ENCODE peak calls at places on chromosomes 4 and X, in ten cellular contexts. C, L, T, U, A, P, S, V, Q and M are unnamed samples.

GRCh38 chr4:137608085-137608484 is 75.8 kb upstream of the PCDH18 start:
- DNase-seq in Q (no peak), A (no peak), V (peak), T (no peak), C (no peak), P (peak), L (no peak), U (no peak), S (no peak), M (peak)

GRCh38 chrX:16785247-16786138 is 773 bp upstream of the TXLNG start:
- DNase-seq in S (peak), T (peak), C (peak), A (peak), P (no peak), V (no peak), Q (no peak), L (no peak), U (no peak), M (peak)

GRCh38 chr4:48454591-48454990 is 28.6 kb upstream of the SLC10A4 start:
- DNase-seq in P (no peak), Q (no peak), A (no peak), L (no peak), T (no peak), V (no peak), U (no peak), S (no peak), C (no peak), M (no peak)

GRCh38 chr4:82969414-82969813 is 41.2 kb downstream of the LIN54 start:
- DNase-seq in L (no peak), U (no peak), S (peak), V (no peak), T (no peak), Q (no peak), C (no peak), P (no peak), A (no peak), M (no peak)

GRCh38 chr4:125316391-125316780 is 1.6 kb downstream of the FAT4 start:
- DNase-seq in A (peak), P (peak), U (no peak), C (no peak), L (no peak), S (no peak), Q (peak), T (peak), V (no peak), M (peak)

GRCh38 chr4:170001688-170002267 is 24.4 kb downstream of the MFAP3L start:
- DNase-seq in L (no peak), P (no peak), T (no peak), C (no peak), A (no peak), U (no peak), S (no peak), Q (no peak), V (no peak), M (no peak)

GRCh38 chrX:43655151-43655676 is 885 bp upstream of the MAOA start:
- DNase-seq in C (no peak), U (peak), Q (peak), P (peak), V (no peak), L (no peak), S (no peak), A (peak), T (peak), M (peak)

GRCh38 chr4:1170805-1171305 is 1.5 kb downstream of the SPON2 start:
- DNase-seq in A (no peak), U (no peak), T (no peak), S (no peak), P (peak), L (no peak), Q (no peak), V (no peak), C (no peak), M (no peak)

GRCh38 chr4:99205104-99205979 is 13.7 kb downstream of the ADH6 start:
- DNase-seq in L (no peak), S (no peak), U (no peak), C (no peak), V (peak), P (peak), T (no peak), Q (no peak), A (peak), M (no peak)

GRCh38 chr4:156154978-156155377 is 201.3 kb upstream of the CTSO start:
- DNase-seq in T (no peak), A (no peak), V (no peak), C (no peak), Q (no peak), P (no peak), U (no peak), L (no peak), S (no peak), M (peak)

GRCh38 chr4:52958232-52958631 is 96.1 kb downstream of the RASL11B start:
- DNase-seq in Q (no peak), U (no peak), A (no peak), C (no peak), P (no peak), T (no peak), S (no peak), V (no peak), L (no peak), M (no peak)

GRCh38 chr4:86918539-86919072 is 16.2 kb upstream of the AFF1 start:
- DNase-seq in P (no peak), S (no peak), V (no peak), Q (peak), A (no peak), L (no peak), U (no peak), T (no peak), C (no peak), M (no peak)

GRCh38 chr4:74006009-74006476 is 7.6 kb upstream of the CXCL5 start:
- DNase-seq in L (no peak), Q (peak), V (no peak), A (no peak), S (no peak), P (no peak), C (no peak), T (no peak), U (no peak), M (peak)

GRCh38 chr4:1026115-1026514 is 14.7 kb downstream of the FGFRL1 start:
- DNase-seq in V (no peak), S (peak), A (no peak), C (no peak), T (no peak), Q (peak), U (peak), P (no peak), L (no peak), M (peak)

GRCh38 chr4:56728512-56728911 is 47.4 kb upstream of the HOPX start:
- DNase-seq in C (no peak), V (peak), L (no peak), Q (no peak), T (peak), S (no peak), P (peak), U (no peak), A (no peak), M (peak)

GRCh38 chr4:130668859-130669258 is 1572.9 kb downstream of the C4orf33 start:
- DNase-seq in Q (no peak), T (no peak), C (no peak), P (no peak), S (no peak), L (no peak), A (no peak), U (no peak), V (no peak), M (no peak)

GRCh38 chrX:115233497-115234219 is at the start of gene LRCH2:
- DNase-seq in Q (no peak), L (no peak), V (no peak), C (no peak), S (no peak), A (peak), P (peak), U (no peak), T (peak), M (no peak)

GRCh38 chr4:76307670-76308014 is 1.1 kb downstream of the STBD1 start:
- DNase-seq in P (no peak), U (no peak), C (no peak), A (no peak), V (no peak), T (no peak), S (no peak), L (no peak), Q (peak), M (no peak)

GRCh38 chrX:68492583-68492982 is 6.3 kb upstream of the YIPF6 start:
- DNase-seq in P (no peak), U (no peak), T (no peak), V (no peak), A (no peak), S (no peak), Q (no peak), C (no peak), L (no peak), M (no peak)

GRCh38 chr4:173038192-173038896 is 130.3 kb upstream of the GALNT7 start:
- DNase-seq in P (no peak), C (no peak), V (no peak), U (no peak), A (no peak), Q (no peak), S (no peak), L (no peak), T (peak), M (peak)

GRCh38 chrX:36898301-36898700 is 109.9 kb upstream of the FAM47C start:
- DNase-seq in C (no peak), P (no peak), V (no peak), A (no peak), S (peak), U (no peak), L (no peak), Q (peak), T (no peak), M (peak)

GRCh38 chrX:108261541-108262218 is 170.1 kb downstream of the ATG4A start:
- DNase-seq in A (no peak), L (no peak), C (no peak), S (no peak), P (no peak), Q (no peak), T (peak), U (no peak), V (peak), M (peak)

GRCh38 chr4:179164642-179165338 is 1722.6 kb upstream of the AGA start:
- DNase-seq in L (no peak), A (no peak), T (peak), Q (no peak), U (no peak), V (no peak), P (no peak), C (no peak), S (no peak), M (peak)

GRCh38 chrX:80139564-80139963 is 125.0 kb downstream of the TBX22 start:
- DNase-seq in L (no peak), P (no peak), Q (no peak), C (no peak), V (no peak), A (no peak), U (no peak), S (no peak), T (no peak), M (no peak)

GRCh38 chr4:2831611-2832308 is 11.9 kb upstream of the ADD1 start:
- DNase-seq in A (peak), Q (no peak), V (no peak), T (no peak), C (no peak), P (peak), U (no peak), L (no peak), S (no peak), M (no peak)

GRCh38 chr4:8144359-8144758 is 14.3 kb downstream of the ABLIM2 start:
- DNase-seq in S (no peak), U (no peak), A (no peak), Q (no peak), T (no peak), L (no peak), C (no peak), V (no peak), P (no peak), M (no peak)

GRCh38 chr4:169906821-169907220 is 119.4 kb downstream of the MFAP3L start:
- DNase-seq in V (no peak), U (no peak), T (no peak), L (no peak), A (no peak), P (no peak), Q (no peak), C (no peak), S (no peak), M (no peak)

GRCh38 chr4:54657556-54658313 is at the start of gene KIT:
- DNase-seq in A (peak), C (no peak), Q (no peak), P (peak), L (no peak), S (no peak), T (no peak), U (no peak), V (no peak), M (no peak)

GRCh38 chrX:55450259-55450658 is 1.7 kb upstream of the MAGEH1 start:
- DNase-seq in A (no peak), U (no peak), V (no peak), S (no peak), T (peak), Q (peak), P (no peak), L (no peak), C (no peak), M (peak)

GRCh38 chr4:135508006-135508714 is 1306.6 kb upstream of the PABPC4L start:
- DNase-seq in P (no peak), Q (peak), L (no peak), S (no peak), A (no peak), T (no peak), C (no peak), U (no peak), V (peak), M (peak)